ENCODE peak calls at places on chromosomes 12 and 14, in four cellular contexts. X is aorta, O is right cardiac atrium, T is foreskin fibroblast. L is an unnamed sample.

GRCh38 chr12:111164833-111165232 is 204.1 kb downstream of the PHETA1 start:
- DNase-seq in O (no peak), X (no peak), T (no peak), L (no peak)

GRCh38 chr12:108789546-108789945 is 58.2 kb upstream of the CORO1C start:
- DNase-seq in O (no peak), T (no peak), X (no peak), L (no peak)

GRCh38 chr12:27428466-27428865 is 18.1 kb upstream of the SMCO2 start:
- DNase-seq in O (no peak), X (no peak), T (peak), L (no peak)

GRCh38 chr14:65184032-65184764 is 81.9 kb upstream of the MAX start:
- DNase-seq in X (no peak), T (peak), O (no peak), L (no peak)

GRCh38 chr12:93080994-93081809 is 152.1 kb upstream of the EEA1 start:
- DNase-seq in X (no peak), T (peak), O (no peak), L (no peak)

GRCh38 chr14:61145903-61146411 is 135.2 kb downstream of the TMEM30B start:
- DNase-seq in O (no peak), T (peak), X (no peak), L (no peak)

GRCh38 chr12:29552324-29552927 is 54.9 kb upstream of the OVCH1 start:
- DNase-seq in T (peak), O (peak), X (peak), L (peak)

GRCh38 chr12:111937429-111937828 is 75.5 kb downstream of the TMEM116 start:
- DNase-seq in T (no peak), O (no peak), X (no peak), L (no peak)

GRCh38 chr14:77184396-77185092 is 2.9 kb downstream of the TMEM63C start:
- DNase-seq in O (no peak), X (no peak), T (no peak), L (no peak)

GRCh38 chr12:12010277-12011031 is 60.3 kb upstream of the BCL2L14 start:
- DNase-seq in O (peak), X (no peak), T (peak), L (peak)

GRCh38 chr12:95143784-95144205 is 70.4 kb upstream of the NR2C1 start:
- DNase-seq in X (no peak), O (no peak), T (peak), L (no peak)

GRCh38 chr12:42779186-42779859 is 189.8 kb upstream of the PRICKLE1 start:
- DNase-seq in X (no peak), O (no peak), T (peak), L (no peak)

GRCh38 chr14:74065746-74066575 is 18.3 kb downstream of the ALDH6A1 start:
- DNase-seq in O (no peak), X (no peak), T (peak), L (no peak)

GRCh38 chr12:66441905-66442559 is 139.7 kb downstream of the HELB start:
- DNase-seq in O (no peak), T (no peak), X (no peak), L (no peak)

GRCh38 chr14:34629657-34630529 is at the start of gene SNX6:
- DNase-seq in O (peak), X (peak), T (peak), L (peak)

GRCh38 chr14:63155511-63156189 is 48.6 kb upstream of the RHOJ start:
- DNase-seq in T (no peak), O (no peak), X (no peak), L (no peak)

GRCh38 chr14:100857196-100857922 is 31.4 kb downstream of the MEG3 start:
- DNase-seq in T (no peak), X (no peak), O (peak), L (no peak)

GRCh38 chr14:32450919-32451675 is 122.0 kb downstream of the AKAP6 start:
- DNase-seq in O (no peak), X (no peak), T (no peak), L (no peak)

GRCh38 chr14:60807971-60808370 is 73.4 kb downstream of the MNAT1 start:
- DNase-seq in X (no peak), O (no peak), T (no peak), L (no peak)

GRCh38 chr12:64883264-64884163 is 59.1 kb downstream of the TBC1D30 start:
- DNase-seq in T (no peak), O (no peak), X (no peak), L (no peak)

GRCh38 chr12:68359669-68360068 is 27.5 kb upstream of the MDM1 start:
- DNase-seq in X (no peak), O (no peak), T (no peak), L (no peak)

GRCh38 chr14:83988274-83988673 is 1541.7 kb upstream of the FLRT2 start:
- DNase-seq in O (no peak), X (no peak), T (peak), L (no peak)

GRCh38 chr12:31008241-31008711 is 65.4 kb upstream of the DDX11 start:
- DNase-seq in O (no peak), X (no peak), T (peak), L (peak)